ENCODE peak calls at places on chromosomes 5 and 9, in five cellular contexts. N is H1, Q is K562, I is GM12878, R is HepG2. S is an unnamed sample. For H3K4me1, the result is how much of the 10 kb centered on the place peaks cover.

GRCh38 chr9:79731483-79731882 is 159.7 kb downstream of the TLE4 start:
- DNase-seq in N (no peak), Q (no peak), I (peak), R (no peak), S (no peak)

GRCh38 chr9:79362100-79363081 is 209.4 kb upstream of the TLE4 start:
- DNase-seq in N (peak), Q (no peak), I (no peak), R (no peak), S (no peak)

GRCh38 chr9:123058834-123059233 is 25.4 kb downstream of the GPR21 start:
- DNase-seq in N (no peak), Q (no peak), I (no peak), R (no peak), S (no peak)

GRCh38 chr5:81165493-81166119 is 67.5 kb upstream of the CKMT2 start:
- DNase-seq in N (peak), Q (peak), I (no peak), R (peak), S (peak)

GRCh38 chr5:78912085-78912771 is 72.9 kb downstream of the ARSB start:
- DNase-seq in N (no peak), Q (no peak), I (no peak), R (no peak), S (peak)

GRCh38 chr5:93117753-93118531 is 463.1 kb downstream of the NR2F1-AS1 start:
- DNase-seq in N (no peak), Q (no peak), I (no peak), R (no peak), S (no peak)

GRCh38 chr9:109600142-109600541 is 102.0 kb upstream of the PTPN3 start:
- DNase-seq in N (no peak), Q (no peak), I (no peak), R (no peak), S (no peak)

GRCh38 chr9:110099236-110099741 is 108.7 kb downstream of the C9orf152 start:
- DNase-seq in N (no peak), Q (no peak), I (no peak), R (no peak), S (peak)

GRCh38 chr5:35430381-35431162 is 187.1 kb upstream of the SPEF2 start:
- DNase-seq in N (no peak), Q (no peak), I (no peak), R (no peak), S (no peak)

GRCh38 chr5:1006656-1007071 is 1.9 kb upstream of the NKD2 start:
- DNase-seq in N (no peak), Q (no peak), I (no peak), R (no peak), S (no peak)

GRCh38 chr9:96491079-96491879 is 41.3 kb downstream of the HABP4 start:
- DNase-seq in N (no peak), Q (no peak), I (no peak), R (peak), S (no peak)

GRCh38 chr9:35563791-35564197 is 41.3 kb upstream of the TESK1 start:
- DNase-seq in N (peak), Q (peak), I (no peak), R (peak), S (peak)

GRCh38 chr5:176870110-176870591 is 29.0 kb downstream of the HK3 start:
- DNase-seq in N (peak), Q (peak), I (no peak), R (peak), S (peak)

GRCh38 chr9:76200315-76200714 is 193.9 kb downstream of the RFK start:
- DNase-seq in N (no peak), Q (no peak), I (no peak), R (no peak), S (no peak)

GRCh38 chr5:36491860-36492259 is 114.5 kb upstream of the SLC1A3 start:
- DNase-seq in N (no peak), Q (no peak), I (no peak), R (no peak), S (no peak)

GRCh38 chr9:137724114-137724445 is 105.3 kb downstream of the EHMT1 start:
- DNase-seq in N (no peak), Q (peak), I (no peak), R (no peak), S (no peak)

GRCh38 chr9:116697341-116697740 is 10.2 kb downstream of the TRIM32 start:
- DNase-seq in N (no peak), Q (no peak), I (no peak), R (no peak), S (no peak)

GRCh38 chr5:128254789-128255188 is 171.2 kb downstream of the SLC12A2 start:
- DNase-seq in N (no peak), Q (no peak), I (no peak), R (no peak), S (no peak)

GRCh38 chr5:115181757-115182156 is 12.0 kb upstream of the TRIM36 start:
- DNase-seq in N (no peak), Q (no peak), I (no peak), R (no peak), S (no peak)

GRCh38 chr9:109968702-109969450 is 188.9 kb downstream of the PALM2AKAP2 start:
- DNase-seq in N (peak), Q (no peak), I (no peak), R (peak), S (no peak)

GRCh38 chr9:63817622-63818518 is 1467.1 kb downstream of the FOXD4L5 start:
- DNase-seq in N (peak), Q (peak), I (peak), R (peak), S (peak)

GRCh38 chr9:6590772-6591384 is 54.7 kb downstream of the GLDC start:
- DNase-seq in N (no peak), Q (no peak), I (no peak), R (peak), S (no peak)

GRCh38 chr9:96884443-96884842 is 30.1 kb upstream of the ZNF782 start:
- DNase-seq in N (no peak), Q (peak), I (no peak), R (peak), S (no peak)

GRCh38 chr9:93828331-93829097 is 126.6 kb downstream of the BARX1 start:
- DNase-seq in N (no peak), Q (no peak), I (no peak), R (no peak), S (no peak)

GRCh38 chr5:115098041-115098702 is 71.5 kb downstream of the TRIM36 start:
- DNase-seq in N (no peak), Q (peak), I (peak), R (peak), S (peak)

GRCh38 chr9:126309427-126310179 is 17.0 kb upstream of the MVB12B start:
- DNase-seq in N (no peak), Q (no peak), I (no peak), R (no peak), S (no peak)

GRCh38 chr5:112329429-112330090 is 89.5 kb downstream of the EPB41L4A start:
- DNase-seq in N (no peak), Q (no peak), I (peak), R (no peak), S (peak)

GRCh38 chr5:169195601-169196000 is 105.3 kb downstream of the SLIT3 start:
- DNase-seq in N (no peak), Q (no peak), I (no peak), R (no peak), S (no peak)

GRCh38 chr5:113806250-113806649 is 292.8 kb downstream of the YTHDC2 start:
- DNase-seq in N (no peak), Q (no peak), I (no peak), R (no peak), S (no peak)

GRCh38 chr9:17065062-17065461 is 69.8 kb upstream of the CNTLN start:
- DNase-seq in N (no peak), Q (no peak), I (no peak), R (peak), S (peak)

GRCh38 chr9:121861501-121862180 is 210.2 kb downstream of the DAB2IP start:
- DNase-seq in N (peak), Q (peak), I (no peak), R (peak), S (peak)

GRCh38 chr5:120372899-120373298 is 91.2 kb upstream of the PRR16 start:
- DNase-seq in N (no peak), Q (no peak), I (no peak), R (no peak), S (no peak)

GRCh38 chr5:81849769-81850367 is 99.0 kb upstream of the SSBP2 start:
- DNase-seq in N (no peak), Q (no peak), I (no peak), R (no peak), S (no peak)

GRCh38 chr5:158634713-158635112 is 465.0 kb downstream of the EBF1 start:
- DNase-seq in N (no peak), Q (no peak), I (no peak), R (no peak), S (no peak)

GRCh38 chr5:67160985-67161384 is 35.6 kb downstream of the CD180 start:
- DNase-seq in N (no peak), Q (no peak), I (no peak), R (no peak), S (peak)

GRCh38 chr5:109452661-109453060 is 42.9 kb upstream of the PJA2 start:
- DNase-seq in N (no peak), Q (no peak), I (no peak), R (no peak), S (no peak)

GRCh38 chr5:139804800-139805397 is 9.3 kb downstream of the PSD2 start:
- DNase-seq in N (no peak), Q (no peak), I (no peak), R (no peak), S (no peak)

GRCh38 chr5:172274951-172275753 is 8.4 kb downstream of the UBTD2 start:
- DNase-seq in N (peak), Q (no peak), I (peak), R (no peak), S (no peak)

DNA sequence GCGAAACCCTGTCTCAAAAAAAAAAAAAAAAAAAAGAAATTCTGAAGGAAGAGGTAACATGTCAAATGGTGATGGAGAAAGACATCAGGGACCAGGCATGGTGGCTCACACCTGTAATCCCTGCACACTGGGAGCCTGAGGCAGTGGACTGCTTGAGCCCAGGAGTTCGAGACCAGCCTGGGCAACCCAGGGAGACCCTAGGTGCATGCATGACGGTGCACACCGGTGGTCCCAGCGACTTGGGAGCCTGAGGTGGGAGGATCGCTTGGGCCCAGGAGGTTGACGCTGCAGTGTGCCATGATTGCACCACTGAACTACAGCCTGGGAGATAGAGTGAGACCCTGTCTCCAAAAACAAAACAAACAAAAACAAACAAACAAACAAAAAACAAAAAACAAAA is 1.8 kb downstream of the ISCA1 start:
- DNase-seq in N (no peak), Q (no peak), I (no peak), R (no peak), S (no peak)
- TF ChIP-seq TAF1 in N (no peak), Q (no peak), I (no peak), R (no peak), S (no peak)

DNA sequence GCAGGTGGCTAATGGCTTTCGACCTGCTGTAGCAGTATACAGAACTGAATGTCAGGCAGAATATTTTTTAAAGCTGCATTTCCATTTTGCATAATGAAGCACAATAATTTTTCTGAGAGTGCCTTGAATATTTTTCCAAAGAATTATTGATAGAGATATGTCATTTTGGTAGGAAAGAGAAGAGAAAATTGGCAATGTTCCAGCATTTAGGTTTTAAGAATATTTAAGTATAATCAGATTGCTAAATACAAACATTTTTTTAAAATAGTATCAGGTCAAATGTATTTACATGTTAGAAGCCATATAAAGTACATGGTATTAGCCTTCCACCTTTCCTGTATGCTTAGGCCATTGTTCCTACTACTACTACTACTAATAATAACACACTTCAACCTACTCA is 42.4 kb downstream of the PAM start:
- DNase-seq in N (no peak), Q (no peak), I (no peak), R (no peak), S (no peak)
- H3K4me1 ChIP-seq in N (under half), Q (under half), I (under half), R (under half), S (under half)

GRCh38 chr9:33884856-33885701 is 68.1 kb downstream of the UBE2R2 start:
- DNase-seq in N (no peak), Q (no peak), I (no peak), R (no peak), S (peak)
- H3K9ac ChIP-seq in N (no peak), Q (no peak), I (no peak), R (no peak), S (no peak)

DNA sequence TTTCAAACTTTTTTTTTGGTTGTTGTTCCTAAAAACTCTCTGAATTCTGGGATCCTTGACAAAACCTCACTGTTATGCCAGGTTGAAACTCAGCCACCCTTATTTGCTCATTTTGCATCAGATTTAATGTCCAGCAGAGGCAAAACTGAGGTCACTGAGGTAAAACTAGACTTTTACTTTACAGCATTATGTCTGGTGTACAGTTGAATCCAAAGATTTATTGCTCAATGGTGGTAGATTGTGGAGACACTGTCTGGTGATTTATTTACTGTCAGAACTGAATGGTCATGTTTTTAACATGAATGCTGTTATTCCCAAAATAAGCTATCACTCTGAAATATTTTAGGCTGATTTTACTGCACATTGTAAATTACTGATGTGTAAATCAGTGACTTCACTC is 88.0 kb downstream of the FBXL7 start:
- DNase-seq in N (no peak), Q (no peak), I (no peak), R (no peak), S (no peak)
- TF ChIP-seq TAF1 in N (no peak), Q (no peak), I (no peak), R (no peak), S (no peak)

GRCh38 chr9:131302244-131303075 is 12.9 kb downstream of the PLPP7 start:
- DNase-seq in N (no peak), Q (no peak), I (no peak), R (no peak), S (no peak)
- H3K4me1 ChIP-seq in N (under half), Q (half or more), I (under half), R (under half), S (under half)

GRCh38 chr5:137500616-137501225 is 1.6 kb upstream of the SPOCK1 start:
- DNase-seq in N (no peak), Q (no peak), I (no peak), R (no peak), S (no peak)

GRCh38 chr5:137498301-137498735 is 808 bp downstream of the SPOCK1 start:
- DNase-seq in N (peak), Q (no peak), I (no peak), R (no peak), S (peak)

GRCh38 chr5:137497396-137498290 is 1.5 kb downstream of the SPOCK1 start:
- DNase-seq in N (peak), Q (no peak), I (no peak), R (no peak), S (peak)

GRCh38 chr5:137496919-137497318 is 2.2 kb downstream of the SPOCK1 start:
- DNase-seq in N (no peak), Q (no peak), I (no peak), R (no peak), S (peak)

GRCh38 chr5:137498736-137499505 is at the start of gene SPOCK1:
- DNase-seq in N (peak), Q (peak), I (no peak), R (peak), S (peak)
- H3K9ac ChIP-seq in N (no peak), Q (no peak), I (no peak), R (no peak), S (peak)

GRCh38 chr9:98134702-98135557 is 15.9 kb upstream of the TRIM14 start:
- DNase-seq in N (no peak), Q (no peak), I (no peak), R (no peak), S (no peak)
- TF ChIP-seq TAF1 in N (no peak), Q (no peak), I (no peak), R (no peak), S (no peak)

GRCh38 chr5:179269781-179270543 is 75.3 kb downstream of the ADAMTS2 start:
- DNase-seq in N (no peak), Q (no peak), I (no peak), R (no peak), S (peak)
- H3K4me1 ChIP-seq in N (under half), Q (under half), I (under half), R (half or more), S (half or more)

GRCh38 chr9:569276-569675 is 272.2 kb upstream of the DMRT1 start:
- DNase-seq in N (no peak), Q (no peak), I (no peak), R (no peak), S (no peak)
- H3K9ac ChIP-seq in N (no peak), Q (no peak), I (no peak), R (no peak), S (no peak)

GRCh38 chr9:21286099-21286498 is 19.0 kb downstream of the IFNA5 start:
- DNase-seq in N (no peak), Q (no peak), I (no peak), R (no peak), S (no peak)
- TF ChIP-seq TAF1 in N (no peak), Q (no peak), I (no peak), R (no peak), S (no peak)

S was measured in SK-N-SH.